ENCODE peak calls at places on chromosome 1, in four cellular contexts. H, N, Q and J are unnamed samples.

GRCh38 chr1:209704584-209704983 is at the start of gene HSD11B1:
- DNase-seq in N (peak; percentile 35), Q (no peak), H (no peak), J (no peak)

GRCh38 chr1:200895801-200896570 is 1.3 kb downstream of the INAVA start:
- DNase-seq in N (peak; percentile 60), H (no peak), Q (no peak), J (no peak)

GRCh38 chr1:225977937-225978748 is 21.0 kb downstream of the SDE2 start:
- DNase-seq in Q (no peak), H (no peak), N (no peak), J (no peak)

GRCh38 chr1:26853156-26853555 is 9.8 kb upstream of the SFN start:
- DNase-seq in Q (no peak), N (peak; percentile 49), H (peak; percentile 89), J (peak; percentile 91)

GRCh38 chr1:203934027-203934426 is 72.6 kb downstream of the SNRPE start:
- DNase-seq in N (no peak), H (no peak), Q (no peak), J (no peak)

GRCh38 chr1:198604973-198605372 is 33.9 kb upstream of the PTPRC start:
- DNase-seq in Q (no peak), H (peak; percentile 86), N (no peak), J (no peak)

GRCh38 chr1:34070201-34070836 is 94.7 kb downstream of the CSMD2 start:
- DNase-seq in N (no peak), H (no peak), Q (no peak), J (no peak)

GRCh38 chr1:103616362-103616761 is 865 bp upstream of the AMY2A start:
- DNase-seq in N (no peak), Q (no peak), H (no peak), J (no peak)

GRCh38 chr1:163422738-163423404 is 101.1 kb downstream of the NUF2 start:
- DNase-seq in N (no peak), Q (no peak), H (peak; percentile 12), J (no peak)

GRCh38 chr1:53957231-53957818 is 11.2 kb downstream of the LRRC42 start:
- DNase-seq in Q (no peak), N (no peak), H (peak; percentile 51), J (no peak)

GRCh38 chr1:206012086-206012859 is 9.1 kb upstream of the RAB7B start:
- DNase-seq in N (peak; percentile 83), Q (no peak), H (peak; percentile 56), J (no peak)

GRCh38 chr1:154716012-154716411 is 108.0 kb upstream of the ADAR start:
- DNase-seq in Q (no peak), H (no peak), N (no peak), J (peak; percentile 81)

GRCh38 chr1:214901718-214902117 is 180.8 kb upstream of the KCNK2 start:
- DNase-seq in N (no peak), Q (no peak), H (peak; percentile 8), J (no peak)

GRCh38 chr1:29457496-29458368 is 221.4 kb downstream of the PTPRU start:
- DNase-seq in N (no peak), H (no peak), Q (no peak), J (no peak)

GRCh38 chr1:72623299-72623708 is 341.0 kb upstream of the NEGR1 start:
- DNase-seq in Q (no peak), H (no peak), N (peak; percentile 15), J (peak; percentile 30)

GRCh38 chr1:26015358-26015757 is 6.2 kb upstream of the EXTL1 start:
- DNase-seq in H (no peak), N (peak; percentile 97), Q (no peak), J (no peak)

GRCh38 chr1:180234369-180235076 is 4.5 kb downstream of the LHX4 start:
- DNase-seq in Q (no peak), H (no peak), N (no peak), J (peak; percentile 63)

GRCh38 chr1:67850611-67851075 is 17.4 kb upstream of the GNG12 start:
- DNase-seq in H (peak; percentile 66), Q (no peak), N (no peak), J (no peak)

GRCh38 chr1:48552420-48552819 is 80.4 kb upstream of the SPATA6 start:
- DNase-seq in H (peak; percentile 16), Q (no peak), N (no peak), J (no peak)

GRCh38 chr1:226912587-226913176 is 27.4 kb upstream of the COQ8A start:
- DNase-seq in Q (peak; percentile 57), H (peak; percentile 78), N (peak; percentile 11), J (no peak)

GRCh38 chr1:38153426-38154088 is 107.0 kb upstream of the POU3F1 start:
- DNase-seq in H (no peak), N (no peak), Q (no peak), J (no peak)

GRCh38 chr1:38151399-38151798 is 104.8 kb upstream of the POU3F1 start:
- DNase-seq in N (no peak), Q (no peak), H (no peak), J (no peak)

GRCh38 chr1:38154089-38154470 is 107.5 kb upstream of the POU3F1 start:
- DNase-seq in H (no peak), N (no peak), Q (no peak), J (no peak)

GRCh38 chr1:38152351-38153082 is 105.9 kb upstream of the POU3F1 start:
- DNase-seq in N (no peak), Q (no peak), H (peak; percentile 12), J (no peak)
- TF ChIP-seq GABPA in N (no peak), Q (no peak), H (no peak), J (no peak)

DNA sequence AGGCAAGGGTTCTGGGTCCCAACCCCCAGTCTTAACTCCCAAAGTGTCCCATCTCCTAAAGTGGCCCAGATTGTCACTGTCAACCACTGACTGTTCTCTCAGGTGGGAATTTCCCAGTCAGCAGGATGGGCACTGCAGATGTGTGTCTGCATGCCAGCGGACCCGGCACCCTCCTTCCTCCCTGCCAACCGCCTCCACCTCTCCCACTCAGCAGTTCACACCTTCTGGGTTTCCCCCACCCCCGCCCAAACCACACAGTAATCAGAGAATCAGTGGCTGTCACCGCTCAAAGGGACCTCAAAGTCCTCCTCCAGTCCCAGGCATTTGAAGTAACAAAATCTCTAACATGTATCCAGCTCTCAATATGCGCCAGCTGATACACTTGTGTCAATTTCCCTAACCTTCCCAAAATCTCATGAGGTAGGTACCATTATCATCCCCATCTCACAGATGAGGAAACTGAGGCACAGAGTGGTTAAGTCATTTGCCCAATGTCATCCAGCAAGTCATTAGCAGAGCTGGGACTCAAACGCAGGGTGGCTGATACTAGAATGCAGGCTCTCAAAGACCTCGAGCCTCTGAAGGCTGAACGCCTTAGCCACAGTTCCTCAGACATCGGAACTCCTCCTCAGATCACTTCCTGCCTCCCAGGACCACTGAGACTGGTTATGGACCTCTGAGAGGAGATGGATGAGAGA is 4.8 kb downstream of the RUNX3 start:
- DNase-seq in Q (no peak), H (no peak), N (no peak), J (no peak)
- TF ChIP-seq GABPA in Q (no peak), H (no peak), N (no peak), J (no peak)

GRCh38 chr1:22122273-22123070 is 20.4 kb downstream of the WNT4 start:
- DNase-seq in Q (no peak), H (no peak), N (no peak), J (peak; percentile 69)

GRCh38 chr1:22120469-22120790 is 22.5 kb downstream of the WNT4 start:
- DNase-seq in N (no peak), Q (no peak), H (no peak), J (peak; percentile 21)

GRCh38 chr1:22119626-22120468 is 23.1 kb downstream of the WNT4 start:
- DNase-seq in N (no peak), H (no peak), Q (no peak), J (peak; percentile 10)

GRCh38 chr1:22123071-22123390 is 19.9 kb downstream of the WNT4 start:
- DNase-seq in N (no peak), H (no peak), Q (no peak), J (peak; percentile 22)

DNA sequence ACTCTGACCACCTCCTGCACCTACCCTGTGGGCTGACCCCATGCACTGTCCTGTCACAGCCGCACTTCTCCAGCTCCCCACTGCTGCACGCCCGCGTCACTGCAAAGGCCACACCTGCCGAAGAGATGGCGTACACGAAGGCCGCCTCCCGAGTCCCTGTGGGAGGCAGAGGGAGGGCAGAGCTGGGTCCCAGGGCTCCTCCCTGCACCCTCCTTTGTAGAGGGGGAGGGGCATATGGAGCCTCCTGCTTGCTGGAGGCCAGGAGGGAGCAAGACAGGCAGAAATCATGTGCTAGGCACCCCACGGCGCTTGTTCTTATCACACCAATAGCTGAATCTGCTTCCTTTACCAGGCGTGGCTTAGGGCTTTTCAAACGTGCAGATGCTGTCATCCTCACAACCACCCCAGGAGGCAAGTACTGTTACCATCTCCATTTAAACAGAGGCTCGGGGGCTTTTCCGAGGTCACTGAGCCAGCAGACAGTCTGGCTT is 21.4 kb downstream of the WNT4 start:
- DNase-seq in Q (no peak), N (no peak), H (peak; percentile 96), J (peak; percentile 81)
- TF ChIP-seq GABPA in Q (no peak), N (no peak), H (no peak), J (no peak)

GRCh38 chr1:182671779-182672486 is 12.5 kb downstream of the RGS8 start:
- DNase-seq in Q (no peak), H (no peak), N (no peak), J (peak; percentile 64)
- TF ChIP-seq GABPA in Q (no peak), H (no peak), N (no peak), J (no peak)

GRCh38 chr1:116345830-116346229 is 27.2 kb upstream of the ATP1A1 start:
- DNase-seq in H (no peak), Q (no peak), N (no peak), J (peak; percentile 20)
- TF ChIP-seq GABPA in H (no peak), Q (no peak), N (no peak), J (no peak)

DNA sequence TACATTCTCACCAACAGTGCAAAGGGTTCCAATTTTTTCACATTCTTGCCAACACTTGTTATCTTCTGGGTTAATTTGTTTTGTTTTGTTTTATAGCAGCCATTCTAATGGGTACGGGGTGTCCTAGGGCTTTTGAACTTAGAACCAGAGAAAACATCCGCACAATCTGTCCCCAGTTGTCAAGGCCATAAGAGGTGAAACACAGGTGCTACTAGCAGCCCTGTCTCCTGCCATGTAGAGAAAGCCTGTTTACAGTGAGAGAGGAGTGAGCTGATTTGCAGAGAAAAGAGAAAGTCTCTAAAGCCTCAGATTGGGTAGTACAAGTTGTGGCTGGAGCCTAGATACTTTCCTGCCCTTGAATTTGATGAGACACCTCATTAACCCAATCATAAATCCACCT is 46.4 kb upstream of the BMP8B start:
- DNase-seq in N (no peak), Q (no peak), H (no peak), J (no peak)
- TF ChIP-seq GABPA in N (no peak), Q (no peak), H (no peak), J (no peak)

GRCh38 chr1:14599173-14599754 is 779 bp downstream of the KAZN start:
- DNase-seq in Q (no peak), H (no peak), N (no peak), J (no peak)
- TF ChIP-seq GABPA in Q (no peak), H (no peak), N (no peak), J (no peak)